ENCODE peak calls at places on chromosome 14, in four cellular contexts. One of them, this sample, is unnamed.

GRCh38 chr14:61034416-61035100 is 53.5 kb downstream of the SLC38A6 start:
- DNase-seq in K562: no peak
- DNase-seq in H1: no peak
- DNase-seq in GM12878: peak
- DNase-seq in this sample: no peak

GRCh38 chr14:21711360-21711961 is 37.8 kb upstream of the OR4E1 start:
- DNase-seq in K562: peak
- DNase-seq in H1: no peak
- DNase-seq in GM12878: no peak
- DNase-seq in this sample: peak

GRCh38 chr14:61475316-61475715 is 153.9 kb downstream of the PRKCH start:
- DNase-seq in K562: peak
- DNase-seq in H1: no peak
- DNase-seq in GM12878: no peak
- DNase-seq in this sample: peak

GRCh38 chr14:55129086-55129427 is at the start of gene LGALS3:
- DNase-seq in K562: peak
- DNase-seq in H1: no peak
- DNase-seq in GM12878: no peak
- DNase-seq in this sample: no peak

GRCh38 chr14:38065101-38065762 is 142.5 kb upstream of the SSTR1 start:
- DNase-seq in K562: no peak
- DNase-seq in H1: no peak
- DNase-seq in GM12878: no peak
- DNase-seq in this sample: no peak

GRCh38 chr14:104356738-104357688 is 218.6 kb downstream of the KIF26A start:
- DNase-seq in K562: peak
- DNase-seq in H1: no peak
- DNase-seq in GM12878: no peak
- DNase-seq in this sample: no peak

GRCh38 chr14:102544745-102545460 is 35.3 kb upstream of the ANKRD9 start:
- DNase-seq in K562: no peak
- DNase-seq in H1: peak
- DNase-seq in GM12878: no peak
- DNase-seq in this sample: no peak

GRCh38 chr14:102738373-102739189 is 38.7 kb upstream of the TRAF3 start:
- DNase-seq in K562: no peak
- DNase-seq in H1: peak
- DNase-seq in GM12878: no peak
- DNase-seq in this sample: no peak

GRCh38 chr14:54702014-54702491 is 135.1 kb downstream of the SAMD4A start:
- DNase-seq in K562: no peak
- DNase-seq in H1: no peak
- DNase-seq in GM12878: no peak
- DNase-seq in this sample: no peak

GRCh38 chr14:78921856-78922255 is 751.7 kb downstream of the NRXN3 start:
- DNase-seq in K562: no peak
- DNase-seq in H1: no peak
- DNase-seq in GM12878: no peak
- DNase-seq in this sample: no peak

GRCh38 chr14:50113381-50113811 is 3.0 kb downstream of the VCPKMT start:
- DNase-seq in K562: no peak
- DNase-seq in H1: no peak
- DNase-seq in GM12878: no peak
- DNase-seq in this sample: no peak

GRCh38 chr14:48333221-48333910 is 658.0 kb upstream of the MDGA2 start:
- DNase-seq in K562: no peak
- DNase-seq in H1: no peak
- DNase-seq in GM12878: no peak
- DNase-seq in this sample: no peak

GRCh38 chr14:84926656-84927055 is 603.3 kb upstream of the FLRT2 start:
- DNase-seq in K562: no peak
- DNase-seq in H1: no peak
- DNase-seq in GM12878: no peak
- DNase-seq in this sample: no peak

GRCh38 chr14:60656755-60657608 is 7.7 kb upstream of the SIX1 start:
- DNase-seq in K562: peak
- DNase-seq in H1: peak
- DNase-seq in GM12878: peak
- DNase-seq in this sample: no peak

GRCh38 chr14:101082436-101083384 is 179.2 kb upstream of the RTL1 start:
- DNase-seq in K562: no peak
- DNase-seq in H1: no peak
- DNase-seq in GM12878: no peak
- DNase-seq in this sample: no peak

GRCh38 chr14:93186961-93187360 is 1.8 kb downstream of the LYSET start:
- DNase-seq in K562: no peak
- DNase-seq in H1: no peak
- DNase-seq in GM12878: no peak
- DNase-seq in this sample: no peak

DNA sequence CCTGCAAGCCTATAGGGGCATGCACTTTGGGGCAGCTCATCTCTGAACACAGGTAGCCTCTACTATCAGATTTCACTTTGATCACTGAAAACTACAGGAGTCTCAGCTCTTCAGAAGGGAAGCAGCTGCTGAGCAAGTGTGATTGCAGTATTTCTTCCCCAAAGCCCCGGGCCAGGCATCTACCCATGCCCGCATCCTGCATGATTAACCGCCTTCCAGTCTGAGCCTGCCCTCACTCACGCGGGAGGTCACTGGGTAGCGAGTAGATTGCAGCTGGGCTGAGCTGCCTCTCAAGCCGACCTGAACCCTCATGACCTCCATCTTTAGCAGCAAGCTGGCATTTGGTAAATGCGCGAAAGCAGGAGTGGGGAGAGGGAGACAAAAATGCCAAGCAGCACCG is 334.7 kb downstream of the DPF3 start:
- DNase-seq in K562: no peak
- DNase-seq in H1: no peak
- DNase-seq in GM12878: no peak
- DNase-seq in this sample: no peak
- TF ChIP-seq EGR1 in K562: no peak
- TF ChIP-seq EGR1 in H1: no peak
- TF ChIP-seq EGR1 in GM12878: no peak
- TF ChIP-seq EGR1 in this sample: no peak

GRCh38 chr14:65210118-65210826 is 108.0 kb upstream of the MAX start:
- DNase-seq in K562: peak
- DNase-seq in H1: no peak
- DNase-seq in GM12878: peak
- DNase-seq in this sample: no peak
- TF ChIP-seq CEBPB in K562: no peak
- TF ChIP-seq CEBPB in H1: no peak
- TF ChIP-seq CEBPB in GM12878: no peak
- TF ChIP-seq CEBPB in this sample: no peak

GRCh38 chr14:87687338-87687876 is 305.6 kb downstream of the GALC start:
- DNase-seq in K562: no peak
- DNase-seq in H1: no peak
- DNase-seq in GM12878: no peak
- DNase-seq in this sample: no peak
- TF ChIP-seq EGR1 in K562: no peak
- TF ChIP-seq EGR1 in H1: no peak
- TF ChIP-seq EGR1 in GM12878: no peak
- TF ChIP-seq EGR1 in this sample: no peak

GRCh38 chr14:56474419-56475022 is 105.1 kb upstream of the TMEM260 start:
- DNase-seq in K562: peak
- DNase-seq in H1: no peak
- DNase-seq in GM12878: no peak
- DNase-seq in this sample: peak
- TF ChIP-seq CEBPB in K562: no peak
- TF ChIP-seq CEBPB in H1: no peak
- TF ChIP-seq CEBPB in GM12878: no peak
- TF ChIP-seq CEBPB in this sample: no peak

GRCh38 chr14:64247186-64247585 is 47.0 kb downstream of the ESR2 start:
- DNase-seq in K562: no peak
- DNase-seq in H1: no peak
- DNase-seq in GM12878: no peak
- DNase-seq in this sample: no peak
- TF ChIP-seq EGR1 in K562: no peak
- TF ChIP-seq EGR1 in H1: no peak
- TF ChIP-seq EGR1 in GM12878: no peak
- TF ChIP-seq EGR1 in this sample: no peak

This sample was measured in HCT116.